ENCODE peak calls at places on chromosomes 11 and 22, in nine cellular contexts. One of them, this sample, is unnamed.

GRCh38 chr11:126362879-126363655 is 7.6 kb downstream of the ST3GAL4 start:
- DNase-seq in stimulated activated CD4-positive, alpha-beta T cell treated with anti-CD3 and anti-CD28 coated beads, Interleukin-4, amount 100 ng/mL, for 4 hours: no peak
- DNase-seq in endothelial cell: no peak
- DNase-seq in adrenal gland: no peak
- DNase-seq in pancreas: no peak
- DNase-seq in left ventricle myocardium superior: no peak
- DNase-seq in activated CD4-positive, alpha-beta T cell treated with anti-CD3 and anti-CD28 coated beads, Interleukin-2, amount 10 ng/mL, durations not matched to agents 7 days and 5 days: no peak
- DNase-seq in central memory CD4-positive, alpha-beta T cell: no peak
- DNase-seq in fibroblast of pulmonary artery: no peak
- DNase-seq in this sample: no peak

GRCh38 chr11:113728814-113729213 is 22.7 kb upstream of the TMPRSS5 start:
- DNase-seq in stimulated activated CD4-positive, alpha-beta T cell treated with anti-CD3 and anti-CD28 coated beads, Interleukin-4, amount 100 ng/mL, for 4 hours: no peak
- DNase-seq in endothelial cell: no peak
- DNase-seq in adrenal gland: no peak
- DNase-seq in pancreas: no peak
- DNase-seq in left ventricle myocardium superior: no peak
- DNase-seq in activated CD4-positive, alpha-beta T cell treated with anti-CD3 and anti-CD28 coated beads, Interleukin-2, amount 10 ng/mL, durations not matched to agents 7 days and 5 days: no peak
- DNase-seq in central memory CD4-positive, alpha-beta T cell: no peak
- DNase-seq in fibroblast of pulmonary artery: no peak
- DNase-seq in this sample: no peak

GRCh38 chr11:87870081-87870480 is 305.2 kb downstream of the RAB38 start:
- DNase-seq in stimulated activated CD4-positive, alpha-beta T cell treated with anti-CD3 and anti-CD28 coated beads, Interleukin-4, amount 100 ng/mL, for 4 hours: no peak
- DNase-seq in endothelial cell: no peak
- DNase-seq in adrenal gland: no peak
- DNase-seq in pancreas: no peak
- DNase-seq in left ventricle myocardium superior: no peak
- DNase-seq in activated CD4-positive, alpha-beta T cell treated with anti-CD3 and anti-CD28 coated beads, Interleukin-2, amount 10 ng/mL, durations not matched to agents 7 days and 5 days: no peak
- DNase-seq in central memory CD4-positive, alpha-beta T cell: no peak
- DNase-seq in fibroblast of pulmonary artery: peak
- DNase-seq in this sample: no peak

GRCh38 chr11:113378692-113379091 is 8.9 kb upstream of the ANKK1 start:
- DNase-seq in stimulated activated CD4-positive, alpha-beta T cell treated with anti-CD3 and anti-CD28 coated beads, Interleukin-4, amount 100 ng/mL, for 4 hours: no peak
- DNase-seq in endothelial cell: no peak
- DNase-seq in adrenal gland: no peak
- DNase-seq in pancreas: no peak
- DNase-seq in left ventricle myocardium superior: no peak
- DNase-seq in activated CD4-positive, alpha-beta T cell treated with anti-CD3 and anti-CD28 coated beads, Interleukin-2, amount 10 ng/mL, durations not matched to agents 7 days and 5 days: no peak
- DNase-seq in central memory CD4-positive, alpha-beta T cell: no peak
- DNase-seq in fibroblast of pulmonary artery: no peak
- DNase-seq in this sample: no peak

GRCh38 chr11:97367406-97368083 is 977.7 kb downstream of the JRKL start:
- DNase-seq in stimulated activated CD4-positive, alpha-beta T cell treated with anti-CD3 and anti-CD28 coated beads, Interleukin-4, amount 100 ng/mL, for 4 hours: no peak
- DNase-seq in endothelial cell: no peak
- DNase-seq in adrenal gland: no peak
- DNase-seq in pancreas: no peak
- DNase-seq in left ventricle myocardium superior: no peak
- DNase-seq in activated CD4-positive, alpha-beta T cell treated with anti-CD3 and anti-CD28 coated beads, Interleukin-2, amount 10 ng/mL, durations not matched to agents 7 days and 5 days: no peak
- DNase-seq in central memory CD4-positive, alpha-beta T cell: no peak
- DNase-seq in fibroblast of pulmonary artery: no peak
- DNase-seq in this sample: no peak

GRCh38 chr22:39883057-39883456 is 10.5 kb downstream of the ENTHD1 start:
- DNase-seq in stimulated activated CD4-positive, alpha-beta T cell treated with anti-CD3 and anti-CD28 coated beads, Interleukin-4, amount 100 ng/mL, for 4 hours: no peak
- DNase-seq in endothelial cell: no peak
- DNase-seq in adrenal gland: no peak
- DNase-seq in pancreas: no peak
- DNase-seq in left ventricle myocardium superior: no peak
- DNase-seq in activated CD4-positive, alpha-beta T cell treated with anti-CD3 and anti-CD28 coated beads, Interleukin-2, amount 10 ng/mL, durations not matched to agents 7 days and 5 days: no peak
- DNase-seq in central memory CD4-positive, alpha-beta T cell: no peak
- DNase-seq in fibroblast of pulmonary artery: no peak
- DNase-seq in this sample: no peak

GRCh38 chr11:96391698-96392307 is 2.0 kb downstream of the JRKL start:
- DNase-seq in stimulated activated CD4-positive, alpha-beta T cell treated with anti-CD3 and anti-CD28 coated beads, Interleukin-4, amount 100 ng/mL, for 4 hours: no peak
- DNase-seq in endothelial cell: no peak
- DNase-seq in adrenal gland: no peak
- DNase-seq in pancreas: no peak
- DNase-seq in left ventricle myocardium superior: no peak
- DNase-seq in activated CD4-positive, alpha-beta T cell treated with anti-CD3 and anti-CD28 coated beads, Interleukin-2, amount 10 ng/mL, durations not matched to agents 7 days and 5 days: no peak
- DNase-seq in central memory CD4-positive, alpha-beta T cell: no peak
- DNase-seq in fibroblast of pulmonary artery: peak
- DNase-seq in this sample: no peak

GRCh38 chr11:121352301-121352891 is 59.8 kb downstream of the SC5D start:
- DNase-seq in stimulated activated CD4-positive, alpha-beta T cell treated with anti-CD3 and anti-CD28 coated beads, Interleukin-4, amount 100 ng/mL, for 4 hours: no peak
- DNase-seq in endothelial cell: no peak
- DNase-seq in adrenal gland: no peak
- DNase-seq in pancreas: no peak
- DNase-seq in left ventricle myocardium superior: no peak
- DNase-seq in activated CD4-positive, alpha-beta T cell treated with anti-CD3 and anti-CD28 coated beads, Interleukin-2, amount 10 ng/mL, durations not matched to agents 7 days and 5 days: no peak
- DNase-seq in central memory CD4-positive, alpha-beta T cell: no peak
- DNase-seq in fibroblast of pulmonary artery: no peak
- DNase-seq in this sample: no peak

GRCh38 chr11:23127706-23128105 is 267.4 kb upstream of the CCDC179 start:
- DNase-seq in stimulated activated CD4-positive, alpha-beta T cell treated with anti-CD3 and anti-CD28 coated beads, Interleukin-4, amount 100 ng/mL, for 4 hours: no peak
- DNase-seq in endothelial cell: no peak
- DNase-seq in adrenal gland: no peak
- DNase-seq in pancreas: no peak
- DNase-seq in left ventricle myocardium superior: no peak
- DNase-seq in activated CD4-positive, alpha-beta T cell treated with anti-CD3 and anti-CD28 coated beads, Interleukin-2, amount 10 ng/mL, durations not matched to agents 7 days and 5 days: no peak
- DNase-seq in central memory CD4-positive, alpha-beta T cell: no peak
- DNase-seq in fibroblast of pulmonary artery: no peak
- DNase-seq in this sample: no peak

GRCh38 chr22:44828193-44828592 is 75.8 kb downstream of the ARHGAP8 start:
- DNase-seq in stimulated activated CD4-positive, alpha-beta T cell treated with anti-CD3 and anti-CD28 coated beads, Interleukin-4, amount 100 ng/mL, for 4 hours: peak
- DNase-seq in endothelial cell: peak
- DNase-seq in adrenal gland: no peak
- DNase-seq in pancreas: no peak
- DNase-seq in left ventricle myocardium superior: no peak
- DNase-seq in activated CD4-positive, alpha-beta T cell treated with anti-CD3 and anti-CD28 coated beads, Interleukin-2, amount 10 ng/mL, durations not matched to agents 7 days and 5 days: no peak
- DNase-seq in central memory CD4-positive, alpha-beta T cell: no peak
- DNase-seq in fibroblast of pulmonary artery: no peak
- DNase-seq in this sample: no peak

GRCh38 chr11:69368119-69368880 is 74.3 kb downstream of the MYEOV start:
- DNase-seq in stimulated activated CD4-positive, alpha-beta T cell treated with anti-CD3 and anti-CD28 coated beads, Interleukin-4, amount 100 ng/mL, for 4 hours: no peak
- DNase-seq in endothelial cell: peak
- DNase-seq in adrenal gland: no peak
- DNase-seq in pancreas: peak
- DNase-seq in left ventricle myocardium superior: no peak
- DNase-seq in activated CD4-positive, alpha-beta T cell treated with anti-CD3 and anti-CD28 coated beads, Interleukin-2, amount 10 ng/mL, durations not matched to agents 7 days and 5 days: no peak
- DNase-seq in central memory CD4-positive, alpha-beta T cell: no peak
- DNase-seq in fibroblast of pulmonary artery: no peak
- DNase-seq in this sample: no peak

GRCh38 chr11:112658521-112658920 is 302.7 kb upstream of the NCAM1 start:
- DNase-seq in stimulated activated CD4-positive, alpha-beta T cell treated with anti-CD3 and anti-CD28 coated beads, Interleukin-4, amount 100 ng/mL, for 4 hours: no peak
- DNase-seq in endothelial cell: no peak
- DNase-seq in adrenal gland: no peak
- DNase-seq in pancreas: no peak
- DNase-seq in left ventricle myocardium superior: no peak
- DNase-seq in activated CD4-positive, alpha-beta T cell treated with anti-CD3 and anti-CD28 coated beads, Interleukin-2, amount 10 ng/mL, durations not matched to agents 7 days and 5 days: no peak
- DNase-seq in central memory CD4-positive, alpha-beta T cell: no peak
- DNase-seq in fibroblast of pulmonary artery: no peak
- DNase-seq in this sample: no peak

GRCh38 chr11:27423125-27423524 is 49.5 kb downstream of the LGR4 start:
- DNase-seq in stimulated activated CD4-positive, alpha-beta T cell treated with anti-CD3 and anti-CD28 coated beads, Interleukin-4, amount 100 ng/mL, for 4 hours: no peak
- DNase-seq in endothelial cell: no peak
- DNase-seq in adrenal gland: peak
- DNase-seq in pancreas: no peak
- DNase-seq in left ventricle myocardium superior: peak
- DNase-seq in activated CD4-positive, alpha-beta T cell treated with anti-CD3 and anti-CD28 coated beads, Interleukin-2, amount 10 ng/mL, durations not matched to agents 7 days and 5 days: no peak
- DNase-seq in central memory CD4-positive, alpha-beta T cell: no peak
- DNase-seq in fibroblast of pulmonary artery: peak
- DNase-seq in this sample: no peak

GRCh38 chr11:44711772-44712608 is 14.8 kb upstream of the TSPAN18 start:
- DNase-seq in stimulated activated CD4-positive, alpha-beta T cell treated with anti-CD3 and anti-CD28 coated beads, Interleukin-4, amount 100 ng/mL, for 4 hours: no peak
- DNase-seq in endothelial cell: no peak
- DNase-seq in adrenal gland: no peak
- DNase-seq in pancreas: no peak
- DNase-seq in left ventricle myocardium superior: no peak
- DNase-seq in activated CD4-positive, alpha-beta T cell treated with anti-CD3 and anti-CD28 coated beads, Interleukin-2, amount 10 ng/mL, durations not matched to agents 7 days and 5 days: no peak
- DNase-seq in central memory CD4-positive, alpha-beta T cell: no peak
- DNase-seq in fibroblast of pulmonary artery: no peak
- DNase-seq in this sample: no peak

GRCh38 chr11:68677432-68677831 is 6.9 kb upstream of the GAL start:
- DNase-seq in stimulated activated CD4-positive, alpha-beta T cell treated with anti-CD3 and anti-CD28 coated beads, Interleukin-4, amount 100 ng/mL, for 4 hours: no peak
- DNase-seq in endothelial cell: no peak
- DNase-seq in adrenal gland: peak
- DNase-seq in pancreas: peak
- DNase-seq in left ventricle myocardium superior: peak
- DNase-seq in activated CD4-positive, alpha-beta T cell treated with anti-CD3 and anti-CD28 coated beads, Interleukin-2, amount 10 ng/mL, durations not matched to agents 7 days and 5 days: no peak
- DNase-seq in central memory CD4-positive, alpha-beta T cell: no peak
- DNase-seq in fibroblast of pulmonary artery: peak
- DNase-seq in this sample: no peak

GRCh38 chr22:40428796-40429195 is 58.4 kb downstream of the SGSM3 start:
- DNase-seq in stimulated activated CD4-positive, alpha-beta T cell treated with anti-CD3 and anti-CD28 coated beads, Interleukin-4, amount 100 ng/mL, for 4 hours: no peak
- DNase-seq in endothelial cell: no peak
- DNase-seq in adrenal gland: no peak
- DNase-seq in pancreas: no peak
- DNase-seq in left ventricle myocardium superior: no peak
- DNase-seq in activated CD4-positive, alpha-beta T cell treated with anti-CD3 and anti-CD28 coated beads, Interleukin-2, amount 10 ng/mL, durations not matched to agents 7 days and 5 days: no peak
- DNase-seq in central memory CD4-positive, alpha-beta T cell: no peak
- DNase-seq in fibroblast of pulmonary artery: no peak
- DNase-seq in this sample: no peak

GRCh38 chr22:30056015-30056414 is 24.2 kb upstream of the HORMAD2 start:
- DNase-seq in stimulated activated CD4-positive, alpha-beta T cell treated with anti-CD3 and anti-CD28 coated beads, Interleukin-4, amount 100 ng/mL, for 4 hours: no peak
- DNase-seq in endothelial cell: no peak
- DNase-seq in adrenal gland: no peak
- DNase-seq in pancreas: no peak
- DNase-seq in left ventricle myocardium superior: no peak
- DNase-seq in activated CD4-positive, alpha-beta T cell treated with anti-CD3 and anti-CD28 coated beads, Interleukin-2, amount 10 ng/mL, durations not matched to agents 7 days and 5 days: no peak
- DNase-seq in central memory CD4-positive, alpha-beta T cell: no peak
- DNase-seq in fibroblast of pulmonary artery: no peak
- DNase-seq in this sample: no peak

GRCh38 chr11:134244593-134244992 is 8.6 kb downstream of the THYN1 start:
- DNase-seq in stimulated activated CD4-positive, alpha-beta T cell treated with anti-CD3 and anti-CD28 coated beads, Interleukin-4, amount 100 ng/mL, for 4 hours: no peak
- DNase-seq in endothelial cell: peak
- DNase-seq in adrenal gland: no peak
- DNase-seq in pancreas: no peak
- DNase-seq in left ventricle myocardium superior: no peak
- DNase-seq in activated CD4-positive, alpha-beta T cell treated with anti-CD3 and anti-CD28 coated beads, Interleukin-2, amount 10 ng/mL, durations not matched to agents 7 days and 5 days: peak
- DNase-seq in central memory CD4-positive, alpha-beta T cell: no peak
- DNase-seq in fibroblast of pulmonary artery: peak
- DNase-seq in this sample: no peak

GRCh38 chr22:32322986-32323385 is 34.7 kb upstream of the RFPL3 start:
- DNase-seq in stimulated activated CD4-positive, alpha-beta T cell treated with anti-CD3 and anti-CD28 coated beads, Interleukin-4, amount 100 ng/mL, for 4 hours: no peak
- DNase-seq in endothelial cell: no peak
- DNase-seq in adrenal gland: no peak
- DNase-seq in pancreas: no peak
- DNase-seq in left ventricle myocardium superior: no peak
- DNase-seq in activated CD4-positive, alpha-beta T cell treated with anti-CD3 and anti-CD28 coated beads, Interleukin-2, amount 10 ng/mL, durations not matched to agents 7 days and 5 days: no peak
- DNase-seq in central memory CD4-positive, alpha-beta T cell: no peak
- DNase-seq in fibroblast of pulmonary artery: no peak
- DNase-seq in this sample: no peak

GRCh38 chr22:46833228-46833627 is 70.8 kb downstream of the TBC1D22A start:
- DNase-seq in stimulated activated CD4-positive, alpha-beta T cell treated with anti-CD3 and anti-CD28 coated beads, Interleukin-4, amount 100 ng/mL, for 4 hours: no peak
- DNase-seq in endothelial cell: peak
- DNase-seq in adrenal gland: no peak
- DNase-seq in pancreas: no peak
- DNase-seq in left ventricle myocardium superior: peak
- DNase-seq in activated CD4-positive, alpha-beta T cell treated with anti-CD3 and anti-CD28 coated beads, Interleukin-2, amount 10 ng/mL, durations not matched to agents 7 days and 5 days: no peak
- DNase-seq in central memory CD4-positive, alpha-beta T cell: no peak
- DNase-seq in fibroblast of pulmonary artery: peak
- DNase-seq in this sample: no peak

GRCh38 chr22:26564181-26564580 is 25.8 kb downstream of the TPST2 start:
- DNase-seq in stimulated activated CD4-positive, alpha-beta T cell treated with anti-CD3 and anti-CD28 coated beads, Interleukin-4, amount 100 ng/mL, for 4 hours: no peak
- DNase-seq in endothelial cell: peak
- DNase-seq in adrenal gland: no peak
- DNase-seq in pancreas: no peak
- DNase-seq in left ventricle myocardium superior: no peak
- DNase-seq in activated CD4-positive, alpha-beta T cell treated with anti-CD3 and anti-CD28 coated beads, Interleukin-2, amount 10 ng/mL, durations not matched to agents 7 days and 5 days: no peak
- DNase-seq in central memory CD4-positive, alpha-beta T cell: no peak
- DNase-seq in fibroblast of pulmonary artery: no peak
- DNase-seq in this sample: no peak

GRCh38 chr11:115207166-115207591 is 297.0 kb downstream of the CADM1 start:
- DNase-seq in stimulated activated CD4-positive, alpha-beta T cell treated with anti-CD3 and anti-CD28 coated beads, Interleukin-4, amount 100 ng/mL, for 4 hours: no peak
- DNase-seq in endothelial cell: no peak
- DNase-seq in adrenal gland: no peak
- DNase-seq in pancreas: no peak
- DNase-seq in left ventricle myocardium superior: no peak
- DNase-seq in activated CD4-positive, alpha-beta T cell treated with anti-CD3 and anti-CD28 coated beads, Interleukin-2, amount 10 ng/mL, durations not matched to agents 7 days and 5 days: no peak
- DNase-seq in central memory CD4-positive, alpha-beta T cell: no peak
- DNase-seq in fibroblast of pulmonary artery: no peak
- DNase-seq in this sample: no peak

GRCh38 chr22:35961480-35961902 is 67.1 kb downstream of the RBFOX2 start:
- DNase-seq in stimulated activated CD4-positive, alpha-beta T cell treated with anti-CD3 and anti-CD28 coated beads, Interleukin-4, amount 100 ng/mL, for 4 hours: no peak
- DNase-seq in endothelial cell: peak
- DNase-seq in adrenal gland: peak
- DNase-seq in pancreas: peak
- DNase-seq in left ventricle myocardium superior: peak
- DNase-seq in activated CD4-positive, alpha-beta T cell treated with anti-CD3 and anti-CD28 coated beads, Interleukin-2, amount 10 ng/mL, durations not matched to agents 7 days and 5 days: no peak
- DNase-seq in central memory CD4-positive, alpha-beta T cell: no peak
- DNase-seq in fibroblast of pulmonary artery: peak
- DNase-seq in this sample: peak

GRCh38 chr11:123429336-123429735 is 733 bp upstream of the GRAMD1B start:
- DNase-seq in stimulated activated CD4-positive, alpha-beta T cell treated with anti-CD3 and anti-CD28 coated beads, Interleukin-4, amount 100 ng/mL, for 4 hours: no peak
- DNase-seq in endothelial cell: no peak
- DNase-seq in adrenal gland: peak
- DNase-seq in pancreas: no peak
- DNase-seq in left ventricle myocardium superior: no peak
- DNase-seq in activated CD4-positive, alpha-beta T cell treated with anti-CD3 and anti-CD28 coated beads, Interleukin-2, amount 10 ng/mL, durations not matched to agents 7 days and 5 days: no peak
- DNase-seq in central memory CD4-positive, alpha-beta T cell: no peak
- DNase-seq in fibroblast of pulmonary artery: no peak
- DNase-seq in this sample: no peak

GRCh38 chr11:11502303-11502828 is 119.4 kb downstream of the GALNT18 start:
- DNase-seq in stimulated activated CD4-positive, alpha-beta T cell treated with anti-CD3 and anti-CD28 coated beads, Interleukin-4, amount 100 ng/mL, for 4 hours: no peak
- DNase-seq in endothelial cell: no peak
- DNase-seq in adrenal gland: no peak
- DNase-seq in pancreas: no peak
- DNase-seq in left ventricle myocardium superior: no peak
- DNase-seq in activated CD4-positive, alpha-beta T cell treated with anti-CD3 and anti-CD28 coated beads, Interleukin-2, amount 10 ng/mL, durations not matched to agents 7 days and 5 days: no peak
- DNase-seq in central memory CD4-positive, alpha-beta T cell: no peak
- DNase-seq in fibroblast of pulmonary artery: no peak
- DNase-seq in this sample: no peak

GRCh38 chr11:70421123-70421522 is 22.8 kb downstream of the CTTN start:
- DNase-seq in stimulated activated CD4-positive, alpha-beta T cell treated with anti-CD3 and anti-CD28 coated beads, Interleukin-4, amount 100 ng/mL, for 4 hours: no peak
- DNase-seq in endothelial cell: no peak
- DNase-seq in adrenal gland: no peak
- DNase-seq in pancreas: no peak
- DNase-seq in left ventricle myocardium superior: no peak
- DNase-seq in activated CD4-positive, alpha-beta T cell treated with anti-CD3 and anti-CD28 coated beads, Interleukin-2, amount 10 ng/mL, durations not matched to agents 7 days and 5 days: no peak
- DNase-seq in central memory CD4-positive, alpha-beta T cell: no peak
- DNase-seq in fibroblast of pulmonary artery: no peak
- DNase-seq in this sample: no peak

GRCh38 chr22:44859641-44860040 is 107.3 kb downstream of the ARHGAP8 start:
- DNase-seq in stimulated activated CD4-positive, alpha-beta T cell treated with anti-CD3 and anti-CD28 coated beads, Interleukin-4, amount 100 ng/mL, for 4 hours: no peak
- DNase-seq in endothelial cell: no peak
- DNase-seq in adrenal gland: no peak
- DNase-seq in pancreas: no peak
- DNase-seq in left ventricle myocardium superior: peak
- DNase-seq in activated CD4-positive, alpha-beta T cell treated with anti-CD3 and anti-CD28 coated beads, Interleukin-2, amount 10 ng/mL, durations not matched to agents 7 days and 5 days: no peak
- DNase-seq in central memory CD4-positive, alpha-beta T cell: no peak
- DNase-seq in fibroblast of pulmonary artery: no peak
- DNase-seq in this sample: no peak

GRCh38 chr11:133947298-133947905 is 9.4 kb downstream of the IGSF9B start:
- DNase-seq in stimulated activated CD4-positive, alpha-beta T cell treated with anti-CD3 and anti-CD28 coated beads, Interleukin-4, amount 100 ng/mL, for 4 hours: peak
- DNase-seq in endothelial cell: peak
- DNase-seq in adrenal gland: peak
- DNase-seq in pancreas: no peak
- DNase-seq in left ventricle myocardium superior: peak
- DNase-seq in activated CD4-positive, alpha-beta T cell treated with anti-CD3 and anti-CD28 coated beads, Interleukin-2, amount 10 ng/mL, durations not matched to agents 7 days and 5 days: peak
- DNase-seq in central memory CD4-positive, alpha-beta T cell: peak
- DNase-seq in fibroblast of pulmonary artery: peak
- DNase-seq in this sample: peak

GRCh38 chr11:11135820-11136476 is 217.1 kb downstream of the CSNK2A3 start:
- DNase-seq in stimulated activated CD4-positive, alpha-beta T cell treated with anti-CD3 and anti-CD28 coated beads, Interleukin-4, amount 100 ng/mL, for 4 hours: no peak
- DNase-seq in endothelial cell: no peak
- DNase-seq in adrenal gland: no peak
- DNase-seq in pancreas: no peak
- DNase-seq in left ventricle myocardium superior: no peak
- DNase-seq in activated CD4-positive, alpha-beta T cell treated with anti-CD3 and anti-CD28 coated beads, Interleukin-2, amount 10 ng/mL, durations not matched to agents 7 days and 5 days: no peak
- DNase-seq in central memory CD4-positive, alpha-beta T cell: no peak
- DNase-seq in fibroblast of pulmonary artery: no peak
- DNase-seq in this sample: no peak

GRCh38 chr11:71293961-71294782 is 41.8 kb upstream of the SHANK2 start:
- DNase-seq in stimulated activated CD4-positive, alpha-beta T cell treated with anti-CD3 and anti-CD28 coated beads, Interleukin-4, amount 100 ng/mL, for 4 hours: no peak
- DNase-seq in endothelial cell: no peak
- DNase-seq in adrenal gland: no peak
- DNase-seq in pancreas: no peak
- DNase-seq in left ventricle myocardium superior: no peak
- DNase-seq in activated CD4-positive, alpha-beta T cell treated with anti-CD3 and anti-CD28 coated beads, Interleukin-2, amount 10 ng/mL, durations not matched to agents 7 days and 5 days: no peak
- DNase-seq in central memory CD4-positive, alpha-beta T cell: no peak
- DNase-seq in fibroblast of pulmonary artery: no peak
- DNase-seq in this sample: no peak

GRCh38 chr11:131064373-131064991 is 148.2 kb upstream of the SNX19 start:
- DNase-seq in stimulated activated CD4-positive, alpha-beta T cell treated with anti-CD3 and anti-CD28 coated beads, Interleukin-4, amount 100 ng/mL, for 4 hours: no peak
- DNase-seq in endothelial cell: peak
- DNase-seq in adrenal gland: peak
- DNase-seq in pancreas: no peak
- DNase-seq in left ventricle myocardium superior: peak
- DNase-seq in activated CD4-positive, alpha-beta T cell treated with anti-CD3 and anti-CD28 coated beads, Interleukin-2, amount 10 ng/mL, durations not matched to agents 7 days and 5 days: peak
- DNase-seq in central memory CD4-positive, alpha-beta T cell: no peak
- DNase-seq in fibroblast of pulmonary artery: peak
- DNase-seq in this sample: peak